ENCODE peak calls at places on chromosome X, in ten cellular contexts. V is Right ventricle myocardium inferior; M is NCI-H2081 treated with DMSO at 0.1 percent for 48 hours; Z is cardiac fibroblast; A is SIG-M5; I is HCT116; X is ELF-1; W is GM03348; K is activated CD8-positive, alpha-beta memory T cell treated with anti-CD3 and anti-CD28 coated beads for 24 hours; P is amygdala. T is an unnamed sample.

GRCh38 chrX:55342533-55343501 is 78.1 kb upstream of the PAGE3 start:
- DNase-seq in V (no peak), M (no peak), P (no peak), I (no peak), A (no peak), W (peak; percentile 35), K (no peak), X (peak; percentile 43), Z (peak; percentile 11), T (no peak)

GRCh38 chrX:9240956-9241355 is 207.0 kb upstream of the FAM9B start:
- DNase-seq in Z (no peak), P (no peak), W (no peak), K (no peak), I (no peak), X (peak; percentile 35), M (no peak), A (no peak), V (no peak), T (no peak)

GRCh38 chrX:24243692-24244091 is 70.2 kb downstream of the SUPT20HL2 start:
- DNase-seq in W (peak; percentile 20), P (no peak), K (no peak), I (no peak), M (no peak), V (no peak), X (no peak), Z (peak; percentile 51), A (no peak), T (no peak)

GRCh38 chrX:111270339-111270738 is at the start of gene CAPN6:
- DNase-seq in V (no peak), X (peak; percentile 82), P (no peak), I (no peak), K (no peak), W (peak; percentile 34), A (no peak), Z (no peak), M (no peak), T (peak; percentile 20)

GRCh38 chrX:81377329-81377728 is 175.4 kb downstream of the SH3BGRL start:
- DNase-seq in Z (peak; percentile 47), I (no peak), P (no peak), V (no peak), K (no peak), M (no peak), W (peak; percentile 20), X (no peak), A (no peak), T (no peak)

GRCh38 chrX:5916945-5917344 is 311.7 kb downstream of the NLGN4X start:
- DNase-seq in I (no peak), Z (no peak), W (no peak), K (no peak), M (no peak), A (no peak), V (no peak), X (peak; percentile 3), P (no peak), T (no peak)

GRCh38 chrX:154458954-154459829 is 1.1 kb downstream of the PLXNA3 start:
- DNase-seq in M (no peak), W (peak; percentile 36), X (no peak), V (no peak), P (no peak), I (no peak), K (peak; percentile 65), A (no peak), Z (no peak), T (no peak)

GRCh38 chrX:80335062-80335830 is 85.0 kb upstream of the TENT5D start:
- DNase-seq in M (no peak), X (peak; percentile 88), P (no peak), Z (peak; percentile 7), V (peak; percentile 57), A (no peak), K (no peak), I (no peak), W (peak; percentile 77), T (peak; percentile 51)

GRCh38 chrX:623599-624323 is 6.8 kb upstream of the SHOX start:
- DNase-seq in M (no peak), V (no peak), K (peak; percentile 50), A (no peak), Z (no peak), X (peak; percentile 84), P (no peak), I (no peak), W (no peak), T (no peak)

GRCh38 chrX:37817176-37817575 is 30.2 kb downstream of the DYNLT3 start:
- DNase-seq in X (no peak), Z (no peak), W (no peak), P (no peak), K (no peak), M (no peak), A (no peak), V (no peak), I (no peak), T (no peak)

GRCh38 chrX:45781901-45782553 is 581.4 kb upstream of the DIPK2B start:
- DNase-seq in P (no peak), X (peak; percentile 43), K (no peak), V (no peak), A (no peak), W (peak; percentile 52), Z (peak; percentile 73), M (no peak), I (no peak), T (no peak)